ENCODE peak calls at places on chromosomes 13 and 19, in five cellular contexts. H is HCT116, F is GM23338, X is spleen, Q is esophagus muscularis mucosa. W is an unnamed sample.

GRCh38 chr19:14048439-14049153 is 13.3 kb downstream of the PALM3 start:
- DNase-seq in Q (peak; percentile 89), H (no peak), X (peak; percentile 90), F (peak; percentile 86), W (no peak)

GRCh38 chr19:46067691-46068090 is 26.9 kb upstream of the IGFL4 start:
- DNase-seq in H (no peak), X (no peak), Q (no peak), F (no peak), W (no peak)

GRCh38 chr13:43058318-43058674 is 34.9 kb downstream of the DNAJC15 start:
- DNase-seq in F (no peak), H (peak; percentile 87), Q (no peak), X (no peak), W (no peak)

GRCh38 chr13:84137292-84137691 is 255.0 kb upstream of the SLITRK1 start:
- DNase-seq in F (no peak), H (no peak), X (peak; percentile 56), Q (no peak), W (no peak)

GRCh38 chr13:29935309-29935981 is 85.0 kb upstream of the UBL3 start:
- DNase-seq in F (no peak), X (peak; percentile 89), H (no peak), Q (no peak), W (no peak)

GRCh38 chr19:3162418-3163229 is 15.9 kb upstream of the S1PR4 start:
- DNase-seq in Q (no peak), F (peak; percentile 52), H (no peak), X (no peak), W (no peak)

GRCh38 chr13:33870046-33870668 is 52.2 kb downstream of the RFC3 start:
- DNase-seq in Q (no peak), H (no peak), X (no peak), F (no peak), W (no peak)

GRCh38 chr19:43820098-43820860 is 6.8 kb upstream of the ZNF283 start:
- DNase-seq in Q (no peak), F (peak; percentile 91), H (no peak), X (no peak), W (peak; percentile 52)

GRCh38 chr13:28704282-28704681 is 14.5 kb downstream of the SLC46A3 start:
- DNase-seq in H (no peak), F (no peak), X (no peak), Q (no peak), W (no peak)

GRCh38 chr19:40362160-40362559 is 13.7 kb downstream of the PLD3 start:
- DNase-seq in H (no peak), X (no peak), F (no peak), Q (no peak), W (no peak)

GRCh38 chr19:8316351-8317125 is 4.6 kb downstream of the NDUFA7 start:
- DNase-seq in Q (no peak), H (no peak), F (no peak), X (no peak), W (no peak)

GRCh38 chr19:10568444-10568825 is 344 bp downstream of the CDKN2D start:
- DNase-seq in X (no peak), Q (no peak), F (peak; percentile 75), H (no peak), W (peak; percentile 63)

GRCh38 chr19:35774274-35775045 is 904 bp upstream of the ARHGAP33 start:
- DNase-seq in Q (no peak), X (no peak), H (no peak), F (peak; percentile 37), W (no peak)

GRCh38 chr19:49114630-49115363 is 627 bp downstream of the LIN7B start:
- DNase-seq in X (peak; percentile 88), Q (no peak), F (peak; percentile 88), H (no peak), W (no peak)

GRCh38 chr19:3270908-3271307 is 46.4 kb downstream of the CELF5 start:
- DNase-seq in X (no peak), Q (no peak), F (peak; percentile 96), H (peak; percentile 26), W (no peak)

GRCh38 chr19:8017808-8018207 is 12.4 kb upstream of the ELAVL1 start:
- DNase-seq in X (peak; percentile 85), F (peak; percentile 47), H (no peak), Q (no peak), W (no peak)

GRCh38 chr19:6459356-6460098 is at the start of gene SLC25A23:
- DNase-seq in H (peak; percentile 61), F (peak; percentile 82), Q (no peak), X (peak; percentile 86), W (peak; percentile 64)

GRCh38 chr13:33072282-33072681 is 56.1 kb downstream of the KL start:
- DNase-seq in Q (no peak), X (no peak), F (no peak), H (no peak), W (no peak)

GRCh38 chr13:44818016-44818415 is 171.3 kb downstream of the NUFIP1 start:
- DNase-seq in F (no peak), X (no peak), Q (no peak), H (no peak), W (no peak)

GRCh38 chr13:44818428-44818827 is 170.8 kb downstream of the NUFIP1 start:
- DNase-seq in F (peak; percentile 79), X (no peak), H (peak; percentile 41), Q (no peak), W (no peak)

GRCh38 chr13:44819762-44820161 is 169.5 kb downstream of the NUFIP1 start:
- DNase-seq in H (no peak), F (no peak), Q (no peak), X (no peak), W (no peak)

GRCh38 chr13:44816701-44817684 is 172.3 kb downstream of the NUFIP1 start:
- DNase-seq in X (no peak), F (no peak), H (peak; percentile 63), Q (no peak), W (no peak)

DNA sequence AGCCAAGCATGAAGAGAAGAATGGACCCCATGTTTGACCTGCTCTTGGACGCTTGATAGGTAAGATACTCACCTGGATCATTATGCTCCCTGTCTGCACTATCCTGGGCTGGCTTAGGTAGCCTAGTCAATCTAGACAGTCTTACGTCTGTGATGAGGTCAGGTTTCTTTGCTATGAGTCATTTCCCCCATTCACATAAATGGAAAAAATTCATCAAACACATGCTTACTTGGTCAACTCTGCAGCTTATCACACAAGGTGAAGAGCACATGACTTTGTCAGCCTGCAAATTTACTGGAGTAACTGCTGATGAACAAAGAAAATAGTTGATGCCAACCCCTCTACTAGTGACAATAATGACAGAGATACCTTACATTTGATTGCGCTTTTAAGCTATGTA is 170.0 kb downstream of the NUFIP1 start:
- DNase-seq in Q (no peak), H (peak; percentile 85), F (no peak), X (no peak), W (no peak)
- H3K27ac ChIP-seq in Q (no peak overlapping the region), H (peak overlapping the region; percentile 10), F (no peak overlapping the region), X (no peak overlapping the region), W (no peak overlapping the region)

DNA sequence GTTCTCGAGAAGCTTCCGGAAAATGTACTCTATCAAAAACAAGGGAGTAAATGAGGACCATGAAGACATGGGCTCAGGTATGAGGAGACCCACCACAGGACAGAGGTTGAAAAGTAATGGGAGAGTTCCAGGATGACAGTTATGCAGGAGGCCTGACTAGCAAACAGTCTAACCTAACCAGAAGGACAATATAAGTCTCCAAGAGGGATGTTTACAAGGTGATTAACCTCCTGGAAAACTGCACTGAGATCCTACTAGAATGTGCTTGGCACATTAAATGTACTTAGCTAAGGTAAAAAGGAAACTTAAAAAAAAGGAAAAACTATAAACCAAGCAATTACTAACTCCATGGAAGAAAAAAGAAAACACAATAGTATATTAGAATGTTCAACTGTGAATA is 258.3 kb downstream of the KLF5 start:
- DNase-seq in H (no peak), Q (no peak), F (no peak), X (no peak), W (no peak)
- TF ChIP-seq POLR2AphosphoS5 in H (no peak), Q (no peak), F (no peak), X (no peak), W (no peak)

GRCh38 chr19:440391-441212 is 20.2 kb downstream of the SHC2 start:
- DNase-seq in X (peak; percentile 56), F (no peak), H (no peak), Q (no peak), W (no peak)

GRCh38 chr19:441213-441823 is 19.5 kb downstream of the SHC2 start:
- DNase-seq in Q (no peak), H (no peak), F (no peak), X (peak; percentile 81), W (no peak)

GRCh38 chr19:442085-442484 is 18.7 kb downstream of the SHC2 start:
- DNase-seq in X (no peak), F (no peak), Q (no peak), H (no peak), W (no peak)

GRCh38 chr19:444677-445210 is 16.1 kb downstream of the SHC2 start:
- DNase-seq in X (no peak), Q (no peak), H (no peak), F (no peak), W (no peak)

GRCh38 chr19:443005-443404 is 17.8 kb downstream of the SHC2 start:
- DNase-seq in X (no peak), F (no peak), Q (no peak), H (no peak), W (no peak)
- H3K27ac ChIP-seq in X (no peak overlapping the region), F (no peak overlapping the region), Q (no peak overlapping the region), H (no peak overlapping the region), W (no peak overlapping the region)

GRCh38 chr19:38361633-38362075 is 12.7 kb upstream of the PSMD8 start:
- DNase-seq in X (peak; percentile 89), H (peak; percentile 73), Q (peak; percentile 93), F (peak; percentile 99), W (peak; percentile 83)
- TF ChIP-seq POLR2AphosphoS5 in X (peak; percentile 53), H (peak; percentile 17), Q (no peak), F (peak; percentile 85), W (no peak)

GRCh38 chr13:53198017-53198416 is 169.4 kb downstream of the OLFM4 start:
- DNase-seq in Q (no peak), F (peak; percentile 46), H (no peak), X (no peak), W (no peak)
- H3K27ac ChIP-seq in Q (no peak overlapping the region), F (no peak overlapping the region), H (no peak overlapping the region), X (no peak overlapping the region), W (no peak overlapping the region)

W was measured in breast epithelium.